ENCODE peak calls at places on chromosomes 4 and X, in nine cellular contexts. L is A549, S is transverse colon, P is suprapubic skin, H is IMR-90, B is right lobe of liver, W is thyroid gland, R is breast epithelium, Q is heart left ventricle. V is an unnamed sample.
A peak's percentile ranks its signal among the peaks of the same experiment; 100 is the strongest.

GRCh38 chrX:5632061-5632614 is 596.5 kb downstream of the NLGN4X start:
- DNase-seq in L (no peak), S (no peak), P (no peak), H (no peak), B (no peak), W (no peak), R (no peak), Q (no peak), V (no peak)

GRCh38 chr4:22014222-22014741 is 65.7 kb upstream of the KCNIP4 start:
- DNase-seq in L (no peak), S (no peak), P (no peak), H (no peak), B (no peak), W (no peak), R (no peak), Q (no peak), V (no peak)

GRCh38 chr4:47654972-47655693 is 170.1 kb downstream of the ATP10D start:
- DNase-seq in L (no peak), S (no peak), P (no peak), H (no peak), B (no peak), W (no peak), R (no peak), Q (no peak), V (no peak)

GRCh38 chr4:78517050-78517652 is 34.4 kb upstream of the ANXA3 start:
- DNase-seq in L (peak; percentile 16), S (no peak), P (no peak), H (peak; percentile 43), B (no peak), W (no peak), R (no peak), Q (no peak), V (no peak)

GRCh38 chr4:36218121-36218520 is 26.2 kb downstream of the ARAP2 start:
- DNase-seq in L (no peak), S (no peak), P (no peak), H (no peak), B (no peak), W (no peak), R (no peak), Q (no peak), V (no peak)

GRCh38 chr4:112112590-112113170 is 32.6 kb upstream of the FAM241A start:
- DNase-seq in L (peak; percentile 45), S (no peak), P (no peak), H (no peak), B (no peak), W (no peak), R (no peak), Q (no peak), V (no peak)

GRCh38 chr4:101074326-101074725 is 273.0 kb downstream of the PPP3CA start:
- DNase-seq in L (no peak), S (no peak), P (no peak), H (no peak), B (no peak), W (no peak), R (no peak), Q (no peak), V (no peak)

GRCh38 chr4:71235321-71236206 is 103.3 kb upstream of the SLC4A4 start:
- DNase-seq in L (no peak), S (no peak), P (no peak), H (no peak), B (no peak), W (no peak), R (no peak), Q (no peak), V (no peak)

GRCh38 chr4:155604718-155605601 is 61.7 kb upstream of the GUCY1A1 start:
- DNase-seq in L (no peak), S (peak; percentile 24), P (peak; percentile 67), H (peak; percentile 93), B (no peak), W (peak; percentile 55), R (no peak), Q (no peak), V (peak; percentile 63)

GRCh38 chr4:183797041-183797444 is 108.1 kb upstream of the STOX2 start:
- DNase-seq in L (peak; percentile 50), S (peak; percentile 48), P (no peak), H (no peak), B (peak; percentile 38), W (peak; percentile 89), R (no peak), Q (no peak), V (no peak)

GRCh38 chr4:180665481-180665880 is 1577.7 kb upstream of the TENM3 start:
- DNase-seq in L (no peak), S (no peak), P (no peak), H (no peak), B (no peak), W (no peak), R (no peak), Q (no peak), V (no peak)

GRCh38 chr4:166386491-166387367 is 513.7 kb downstream of the TLL1 start:
- DNase-seq in L (peak; percentile 4), S (no peak), P (no peak), H (no peak), B (no peak), W (no peak), R (no peak), Q (no peak), V (no peak)

GRCh38 chrX:40617566-40617965 is 5.7 kb upstream of the MPC1L start:
- DNase-seq in L (no peak), S (no peak), P (no peak), H (peak; percentile 1), B (no peak), W (no peak), R (no peak), Q (no peak), V (no peak)

GRCh38 chr4:48792348-48793006 is 12.4 kb upstream of the FRYL start:
- DNase-seq in L (no peak), S (no peak), P (no peak), H (no peak), B (no peak), W (no peak), R (no peak), Q (no peak), V (no peak)

GRCh38 chrX:42094208-42094607 is 170.9 kb upstream of the CASK start:
- DNase-seq in L (no peak), S (no peak), P (no peak), H (peak; percentile 7), B (no peak), W (no peak), R (no peak), Q (no peak), V (no peak)
- H3K27ac ChIP-seq in L (peak overlapping the region; percentile 24), S (no peak overlapping the region), P (no peak overlapping the region), H (no peak overlapping the region), B (no peak overlapping the region), W (no peak overlapping the region), R (no peak overlapping the region), Q (no peak overlapping the region), V (no peak overlapping the region)

DNA sequence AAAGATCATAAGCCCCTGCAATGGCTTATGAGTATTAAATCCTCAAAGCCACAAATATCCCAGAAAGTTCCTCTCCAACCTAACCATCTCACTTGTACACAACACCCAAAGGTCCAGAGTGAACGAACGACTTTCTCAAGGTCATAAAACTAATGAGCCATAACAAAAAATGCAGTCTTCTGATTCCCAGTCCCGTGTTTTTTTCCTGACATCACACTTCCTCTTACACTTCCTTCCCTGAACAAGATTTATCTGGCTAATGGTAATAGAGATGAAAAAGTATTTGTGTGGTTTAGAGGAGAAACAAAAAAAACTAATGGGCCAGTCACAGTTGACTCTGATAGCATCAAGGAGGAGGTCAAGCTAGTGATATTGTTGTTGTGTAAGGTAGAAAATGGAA is 99.5 kb upstream of the KLHL13 start:
- DNase-seq in L (no peak), S (no peak), P (no peak), H (no peak), B (no peak), W (no peak), R (no peak), Q (no peak), V (no peak)
- TF ChIP-seq POLR2A in L (no peak), S (no peak), P (no peak), H (no peak), B (no peak), W (no peak), R (no peak), Q (no peak), V (no peak)

GRCh38 chr4:53346920-53347852 is 18.7 kb downstream of the SCFD2 start:
- DNase-seq in L (no peak), S (no peak), P (no peak), H (peak; percentile 61), B (no peak), W (no peak), R (no peak), Q (no peak), V (no peak)
- H3K27ac ChIP-seq in L (no peak overlapping the region), S (no peak overlapping the region), P (no peak overlapping the region), H (peak overlapping the region; percentile 0), B (no peak overlapping the region), W (no peak overlapping the region), R (no peak overlapping the region), Q (no peak overlapping the region), V (no peak overlapping the region)

DNA sequence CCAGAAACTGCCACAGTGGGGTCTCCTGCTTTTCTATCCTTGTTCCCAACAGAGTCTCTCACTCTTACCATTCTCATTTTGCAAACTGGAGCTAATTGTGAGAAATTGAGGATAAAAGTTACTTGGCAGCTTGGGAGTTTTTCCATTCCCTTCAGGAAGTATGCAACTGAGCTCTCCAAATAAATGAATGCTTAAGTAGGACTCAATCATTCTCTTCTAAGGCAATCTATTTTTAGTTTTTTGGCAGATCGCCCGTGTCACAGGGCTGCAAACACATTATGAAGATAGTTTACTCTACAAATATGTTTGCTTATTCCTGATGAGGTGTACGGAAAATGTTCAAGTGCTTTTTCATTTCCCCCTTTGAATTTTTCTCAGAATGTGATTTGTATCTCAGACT is 5.3 kb downstream of the ASB11 start:
- DNase-seq in L (peak; percentile 46), S (no peak), P (no peak), H (peak; percentile 6), B (no peak), W (peak; percentile 41), R (no peak), Q (no peak), V (peak; percentile 42)
- TF ChIP-seq POLR2A in L (no peak), S (no peak), P (no peak), H (no peak), B (no peak), W (no peak), R (no peak), Q (no peak), V (no peak)

DNA sequence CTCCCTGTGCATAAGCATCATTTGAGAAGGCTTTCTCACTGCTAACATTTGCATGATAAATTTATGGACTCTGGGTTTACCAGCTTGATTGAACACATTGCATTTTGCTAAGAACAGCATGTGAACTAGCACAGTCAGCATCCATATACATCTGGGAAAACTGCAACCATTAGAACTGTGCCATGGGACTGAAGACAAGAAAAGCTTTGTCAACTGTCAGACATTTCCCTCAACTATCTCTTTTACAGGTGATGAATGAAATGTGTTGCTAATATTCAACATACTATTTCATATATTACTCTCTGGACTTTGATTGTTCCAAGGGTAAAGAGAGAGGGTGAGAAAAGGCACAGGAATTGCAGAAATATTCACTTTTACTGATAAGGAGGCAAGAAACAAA is 1427.4 kb upstream of the ADGRL3 start:
- DNase-seq in L (no peak), S (no peak), P (no peak), H (no peak), B (no peak), W (no peak), R (no peak), Q (no peak), V (no peak)
- H3K27ac ChIP-seq in L (no peak overlapping the region), S (no peak overlapping the region), P (no peak overlapping the region), H (no peak overlapping the region), B (no peak overlapping the region), W (no peak overlapping the region), R (no peak overlapping the region), Q (no peak overlapping the region), V (no peak overlapping the region)

GRCh38 chrX:44344194-44344593 is 722 bp upstream of the EFHC2 start:
- DNase-seq in L (no peak), S (peak; percentile 38), P (no peak), H (no peak), B (peak; percentile 25), W (peak; percentile 4), R (no peak), Q (peak; percentile 55), V (no peak)
- TF ChIP-seq POLR2A in L (no peak), S (no peak), P (no peak), H (no peak), B (no peak), W (no peak), R (no peak), Q (no peak), V (no peak)

V was measured in tibial nerve.